ENCODE peak calls at places on chromosomes 5 and 9, in four cellular contexts. U is activated CD8-positive, alpha-beta memory T cell treated with anti-CD3 and anti-CD28 coated beads for 4 hours; Y is activated CD4-positive, CD25-positive, alpha-beta regulatory T cell; Q is CD4-positive, CD25-positive, alpha-beta regulatory T cell. C is an unnamed sample.

GRCh38 chr5:127313847-127314473 is 23.4 kb downstream of the MEGF10 start:
- DNase-seq in Q (peak), Y (peak), U (peak), C (peak)

GRCh38 chr9:96661711-96662110 is 6.6 kb upstream of the PRXL2C start:
- DNase-seq in Y (no peak), Q (no peak), U (no peak), C (no peak)

GRCh38 chr5:14144586-14145355 is 1.6 kb downstream of the TRIO start:
- DNase-seq in Y (no peak), U (no peak), Q (peak), C (peak)

GRCh38 chr5:32490972-32491557 is 46.5 kb upstream of the ZFR start:
- DNase-seq in Q (no peak), U (no peak), Y (no peak), C (no peak)

GRCh38 chr9:82553654-82554366 is 509.1 kb downstream of the RASEF start:
- DNase-seq in U (no peak), Q (no peak), Y (no peak), C (no peak)

GRCh38 chr5:161302557-161302956 is 244.0 kb downstream of the GABRB2 start:
- DNase-seq in Q (no peak), U (no peak), Y (no peak), C (no peak)

GRCh38 chr5:75510417-75510835 is 1.0 kb downstream of the CERT1 start:
- DNase-seq in Y (no peak), Q (peak), U (no peak), C (peak)

GRCh38 chr5:56026863-56027300 is 32.1 kb upstream of the IL6ST start:
- DNase-seq in U (no peak), Q (no peak), Y (no peak), C (no peak)

GRCh38 chr5:53023969-53024368 is 34.8 kb downstream of the ITGA2 start:
- DNase-seq in Y (no peak), Q (peak), U (no peak), C (no peak)

GRCh38 chr9:90702431-90702830 is 59.8 kb upstream of the DIRAS2 start:
- DNase-seq in Q (no peak), U (no peak), Y (no peak), C (no peak)

GRCh38 chr5:53817183-53817582 is 256.7 kb downstream of the NDUFS4 start:
- DNase-seq in U (no peak), Y (no peak), Q (no peak), C (no peak)

GRCh38 chr9:115276621-115277020 is 158.7 kb upstream of the TNC start:
- DNase-seq in Y (no peak), Q (no peak), U (no peak), C (no peak)

GRCh38 chr5:139417214-139417613 is 13.3 kb upstream of the SPATA24 start:
- DNase-seq in Y (no peak), U (no peak), Q (no peak), C (no peak)

GRCh38 chr9:34568133-34568532 is 21.4 kb downstream of the CNTFR start:
- DNase-seq in U (no peak), Y (no peak), Q (no peak), C (no peak)

GRCh38 chr9:95644377-95644776 is 127.6 kb upstream of the PTCH1 start:
- DNase-seq in U (no peak), Q (no peak), Y (no peak), C (no peak)

GRCh38 chr5:144583493-144584154 is 413.0 kb downstream of the KCTD16 start:
- DNase-seq in Y (no peak), Q (no peak), U (no peak), C (no peak)

GRCh38 chr5:65927497-65928340 is 1.3 kb downstream of the ERBIN start:
- DNase-seq in Y (no peak), U (no peak), Q (peak), C (peak)

GRCh38 chr9:98222885-98223640 is 30.6 kb upstream of the CORO2A start:
- DNase-seq in Q (no peak), U (no peak), Y (no peak), C (peak)

GRCh38 chr5:81189875-81190467 is 43.2 kb upstream of the CKMT2 start:
- DNase-seq in U (no peak), Q (no peak), Y (no peak), C (no peak)

GRCh38 chr9:137310190-137311052 is 8.3 kb upstream of the NRARP start:
- DNase-seq in U (no peak), Q (no peak), Y (no peak), C (peak)

GRCh38 chr5:14167211-14167845 is 24.2 kb downstream of the TRIO start:
- DNase-seq in Q (no peak), U (no peak), Y (no peak), C (no peak)

GRCh38 chr9:7376838-7377237 is 422.7 kb downstream of the DMAC1 start:
- DNase-seq in Y (no peak), U (no peak), Q (no peak), C (no peak)

GRCh38 chr5:180330810-180331646 is 22.1 kb downstream of the GFPT2 start:
- DNase-seq in Y (no peak), Q (no peak), U (no peak), C (no peak)

GRCh38 chr5:16612007-16612406 is 4.8 kb downstream of the RETREG1 start:
- DNase-seq in U (no peak), Y (no peak), Q (no peak), C (no peak)

GRCh38 chr9:105281272-105281671 is 36.8 kb downstream of the SLC44A1 start:
- DNase-seq in Q (no peak), Y (no peak), U (no peak), C (no peak)

GRCh38 chr9:16425572-16425971 is 444.9 kb downstream of the BNC2 start:
- DNase-seq in Y (no peak), Q (no peak), U (no peak), C (no peak)

GRCh38 chr9:124684140-124684539 is 87.0 kb downstream of the NR6A1 start:
- DNase-seq in Q (no peak), U (no peak), Y (no peak), C (no peak)

C was measured in HT-29.